ENCODE peak calls at places on chromosome X, in nine cellular contexts. F is GM20000, L is lower leg skin, S is cardiac muscle cell, U is choroid plexus epithelial cell, W is OCI-LY7, J is fibroblast of pulmonary artery, A is H1, V is endothelial cell of umbilical vein. C is an unnamed sample.

GRCh38 chrX:94676285-94676684 is 1002.3 kb downstream of the FAM133A start:
- DNase-seq in L (no peak), J (no peak), F (no peak), U (no peak), A (no peak), V (no peak), W (no peak), S (no peak), C (no peak)

GRCh38 chrX:74160816-74161215 is 143.2 kb upstream of the ZCCHC13 start:
- DNase-seq in S (no peak), V (no peak), F (no peak), J (no peak), A (no peak), W (no peak), U (no peak), L (no peak), C (no peak)

GRCh38 chrX:151680805-151681204 is 14.5 kb upstream of the PRRG3 start:
- DNase-seq in L (no peak), U (peak; percentile 39), W (peak; percentile 44), S (peak; percentile 25), V (peak; percentile 6), J (peak; percentile 12), A (peak; percentile 21), F (peak; percentile 53), C (no peak)

GRCh38 chrX:134457708-134458107 is 2.3 kb upstream of the HPRT1 start:
- DNase-seq in U (no peak), S (no peak), F (no peak), A (no peak), W (no peak), L (no peak), J (no peak), V (no peak), C (no peak)

GRCh38 chrX:16963216-16963615 is 16.8 kb downstream of the REPS2 start:
- DNase-seq in W (no peak), V (no peak), J (peak; percentile 80), U (no peak), A (no peak), L (no peak), F (no peak), S (peak; percentile 82), C (no peak)

GRCh38 chrX:82134378-82134777 is 932.5 kb downstream of the SH3BGRL start:
- DNase-seq in U (no peak), J (no peak), A (no peak), F (no peak), W (no peak), V (no peak), S (no peak), L (no peak), C (no peak)

GRCh38 chrX:41952102-41952501 is 28.7 kb upstream of the CASK start:
- DNase-seq in S (no peak), W (no peak), U (no peak), J (no peak), F (no peak), A (no peak), L (no peak), V (no peak), C (no peak)

GRCh38 chrX:112888916-112889315 is 48.3 kb upstream of the AMOT start:
- DNase-seq in A (no peak), S (peak; percentile 0), W (no peak), V (no peak), U (no peak), J (no peak), F (no peak), L (no peak), C (no peak)

GRCh38 chrX:77298790-77299189 is 148.4 kb upstream of the FGF16 start:
- DNase-seq in J (no peak), F (no peak), S (no peak), U (no peak), L (no peak), W (no peak), A (no peak), V (no peak), C (no peak)

GRCh38 chrX:5936438-5936837 is 292.2 kb downstream of the NLGN4X start:
- DNase-seq in J (no peak), L (no peak), A (no peak), F (no peak), U (no peak), W (no peak), V (no peak), S (peak; percentile 50), C (no peak)

GRCh38 chrX:12441376-12442128 is 303.3 kb downstream of the FRMPD4 start:
- DNase-seq in J (peak; percentile 85), W (no peak), F (no peak), U (peak; percentile 19), L (no peak), S (peak; percentile 86), V (no peak), A (no peak), C (no peak)

GRCh38 chrX:131477498-131477897 is 66.4 kb upstream of the OR13H1 start:
- DNase-seq in J (no peak), F (no peak), W (no peak), L (no peak), V (no peak), A (peak; percentile 58), U (no peak), S (no peak), C (no peak)

GRCh38 chrX:108307408-108308085 is 130.7 kb downstream of the COL4A6 start:
- DNase-seq in S (peak; percentile 31), W (no peak), V (no peak), A (no peak), J (peak; percentile 59), F (no peak), L (no peak), U (peak; percentile 57), C (no peak)

GRCh38 chrX:19744231-19744630 is 143.2 kb downstream of the SH3KBP1 start:
- DNase-seq in V (no peak), U (no peak), L (no peak), W (no peak), A (no peak), F (no peak), S (no peak), J (no peak), C (no peak)

DNA sequence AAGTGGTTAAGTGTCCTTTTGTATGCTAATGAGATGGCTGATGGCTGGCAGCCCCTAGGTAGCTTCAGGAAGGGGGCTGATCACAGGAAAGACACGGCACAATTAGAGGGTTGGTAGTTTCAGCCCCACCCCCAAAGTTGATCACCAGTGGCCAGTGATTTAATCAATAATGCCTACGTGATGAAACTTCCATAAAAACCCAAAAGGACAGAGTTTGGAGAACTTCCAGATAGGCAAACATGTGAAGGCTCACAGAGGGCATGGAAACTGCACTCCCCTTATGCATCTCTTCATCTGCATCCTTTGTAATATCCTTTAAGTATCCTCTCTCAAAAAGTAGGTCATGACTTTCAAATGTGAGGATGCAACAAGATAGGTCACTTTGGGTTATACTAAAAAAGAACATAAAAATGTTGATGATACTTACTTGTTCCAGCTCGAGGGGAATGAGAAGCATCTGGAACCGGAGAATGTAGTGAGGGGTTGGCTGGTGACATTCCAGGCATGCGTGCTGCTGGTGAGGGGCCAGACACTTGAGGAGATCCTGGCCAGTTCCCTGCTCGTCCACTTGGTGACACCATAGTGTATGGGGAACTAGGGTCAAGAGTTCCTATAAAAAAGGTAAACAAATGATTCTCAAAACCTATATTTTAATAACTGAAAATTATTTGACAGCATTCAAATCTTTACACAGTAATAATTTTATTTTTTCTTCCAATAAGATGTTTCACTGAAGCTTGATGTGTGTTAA is 16.7 kb upstream of the CXorf38 start:
- DNase-seq in J (peak; percentile 46), V (peak; percentile 4), A (no peak), W (no peak), U (peak; percentile 69), F (no peak), L (no peak), S (peak; percentile 44), C (no peak)
- TF ChIP-seq CTCF in J (peak; percentile 47), V (peak; percentile 19), A (peak; percentile 46), W (peak; percentile 14), U (peak; percentile 64), F (no peak), L (no peak), S (peak; percentile 45), C (no peak)

DNA sequence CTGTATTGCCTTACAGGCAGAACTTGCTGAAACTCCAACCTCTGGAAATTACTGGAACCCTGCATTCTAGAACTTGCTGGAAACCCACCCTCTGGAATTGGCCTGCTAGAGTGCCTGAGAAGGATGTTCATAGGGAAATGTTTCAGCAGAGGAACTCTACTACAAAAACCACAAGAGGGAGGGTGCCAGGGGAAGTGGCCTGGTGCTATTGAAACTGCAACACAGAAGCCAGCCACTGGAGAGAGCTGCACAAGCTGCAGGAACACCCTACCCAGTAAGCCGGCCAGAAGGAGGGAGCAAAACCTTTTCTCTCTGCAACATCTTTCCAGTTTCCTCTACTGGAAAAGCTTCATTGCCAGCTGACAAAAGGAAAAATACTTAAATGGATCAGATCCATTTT is 2.5 kb upstream of the BRWD3 start:
- DNase-seq in U (peak; percentile 70), L (no peak), S (peak; percentile 62), W (peak; percentile 55), A (no peak), F (peak; percentile 2), J (peak; percentile 64), V (peak; percentile 1), C (no peak)
- TF ChIP-seq CTCF in U (peak; percentile 49), L (no peak), S (peak; percentile 37), W (peak; percentile 59), A (no peak), F (no peak), J (peak; percentile 41), V (peak; percentile 8), C (peak; percentile 16)

DNA sequence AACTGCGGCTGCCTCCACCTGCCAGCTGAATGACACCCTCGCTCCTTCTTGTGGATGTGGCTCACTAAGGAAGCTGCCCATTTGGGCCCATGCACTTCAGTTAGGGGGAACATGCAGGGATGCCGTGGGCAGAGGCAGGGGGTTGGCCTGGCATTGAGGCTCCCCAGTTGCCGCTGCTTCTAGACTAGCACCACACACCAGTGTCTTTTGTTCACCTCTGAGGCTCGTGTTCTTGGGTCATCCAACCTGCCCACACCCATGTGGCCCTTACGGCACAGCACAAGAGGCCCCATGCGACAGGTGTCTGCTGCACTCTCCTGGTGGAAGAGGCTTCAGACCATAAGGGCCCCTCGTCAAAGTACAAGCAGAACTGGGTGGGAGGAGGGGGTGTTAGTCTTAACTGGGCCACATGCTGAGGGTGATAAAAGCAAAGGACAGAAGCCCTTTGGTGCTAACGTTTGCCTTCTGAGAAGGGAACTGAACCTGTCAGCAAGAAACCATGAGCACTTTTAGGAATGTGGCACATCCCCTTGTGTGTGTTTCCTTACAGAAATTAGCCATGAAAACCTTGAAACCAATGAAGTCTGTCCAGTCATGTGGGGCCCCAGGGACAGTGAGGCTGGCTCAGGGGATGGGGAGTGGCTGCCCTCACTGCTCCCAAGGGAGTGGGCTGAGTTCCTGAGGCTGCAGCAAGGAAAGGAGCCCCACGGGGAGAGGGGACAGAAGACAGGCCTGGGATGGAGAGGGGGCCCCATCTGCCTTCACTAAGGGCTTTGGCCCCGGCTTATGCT is 39.2 kb downstream of the MAP7D3 start:
- DNase-seq in A (no peak), U (no peak), W (no peak), V (no peak), S (no peak), F (no peak), L (no peak), J (no peak), C (no peak)
- TF ChIP-seq CTCF in A (no peak), U (no peak), W (no peak), V (no peak), S (no peak), F (no peak), L (no peak), J (no peak), C (no peak)

DNA sequence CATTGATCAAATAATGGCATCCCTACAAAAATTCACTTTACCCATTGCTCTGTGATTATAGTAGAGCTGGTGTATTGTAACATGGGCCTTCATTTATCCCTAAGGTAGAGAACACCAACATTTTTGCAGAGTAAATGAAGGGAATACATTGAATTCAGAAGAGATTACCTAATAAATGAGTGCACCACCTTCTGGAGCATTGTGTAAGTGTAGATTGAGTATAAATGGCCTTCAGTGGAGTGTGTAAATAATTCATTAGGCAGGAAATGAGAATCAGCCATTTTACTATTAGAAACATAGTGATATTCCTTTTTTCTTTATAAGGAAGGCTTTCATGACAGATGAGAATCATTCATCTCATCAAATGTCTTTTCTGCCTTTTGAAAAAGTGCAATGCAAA is 155.8 kb downstream of the FAM47B start:
- DNase-seq in J (peak; percentile 14), V (peak; percentile 15), F (no peak), A (no peak), S (peak; percentile 19), L (no peak), U (peak; percentile 42), W (no peak), C (no peak)
- TF ChIP-seq CTCF in J (peak; percentile 6), V (no peak), F (no peak), A (no peak), S (no peak), L (no peak), U (peak; percentile 38), W (no peak), C (no peak)